ENCODE peak calls at places on chromosomes 1 and 21, in six cellular contexts. K, L, I, Q, C and Z are unnamed samples.
A peak's percentile ranks its signal among the peaks of the same experiment; 100 is the strongest.

GRCh38 chr1:154809436-154810413 is 60.4 kb downstream of the KCNN3 start:
- DNase-seq in C (no peak), L (no peak), K (no peak), I (peak; percentile 50), Q (no peak), Z (peak; percentile 4)

GRCh38 chr1:16122361-16122881 is 33.4 kb downstream of the EPHA2 start:
- DNase-seq in Q (no peak), I (peak; percentile 90), K (no peak), C (no peak), L (no peak), Z (peak; percentile 46)

GRCh38 chr1:55212349-55213028 is 2.7 kb downstream of the USP24 start:
- DNase-seq in C (no peak), L (no peak), K (no peak), I (peak; percentile 15), Q (no peak), Z (no peak)

GRCh38 chr1:42963378-42964005 is 4.8 kb upstream of the SLC2A1 start:
- DNase-seq in Q (no peak), I (peak; percentile 54), K (no peak), L (no peak), C (no peak), Z (no peak)

GRCh38 chr1:1019122-1019999 is 559 bp upstream of the AGRN start:
- DNase-seq in I (peak; percentile 64), C (peak; percentile 84), L (peak; percentile 93), K (no peak), Q (peak; percentile 86), Z (peak; percentile 94)

GRCh38 chr1:3030663-3031381 is 9.6 kb downstream of the ACTRT2 start:
- DNase-seq in K (no peak), C (peak; percentile 2), L (no peak), Q (peak; percentile 10), I (no peak), Z (no peak)

GRCh38 chr1:24705260-24706073 is 39.8 kb upstream of the CLIC4 start:
- DNase-seq in L (peak; percentile 57), C (peak; percentile 17), Q (peak; percentile 87), K (no peak), I (peak; percentile 75), Z (peak; percentile 83)

GRCh38 chr1:145871994-145872411 is 13.1 kb upstream of the PIAS3 start:
- DNase-seq in C (peak; percentile 45), L (no peak), K (no peak), Q (peak; percentile 36), I (no peak), Z (no peak)

GRCh38 chr1:1205769-1206375 is 520 bp downstream of the TNFRSF18 start:
- DNase-seq in I (no peak), K (no peak), Q (no peak), L (no peak), C (peak; percentile 33), Z (no peak)

GRCh38 chr1:183164350-183164749 is 21.7 kb upstream of the LAMC2 start:
- DNase-seq in L (no peak), Q (no peak), C (no peak), K (no peak), I (peak; percentile 97), Z (peak; percentile 99)

GRCh38 chr1:233614173-233614742 is 352 bp downstream of the KCNK1 start:
- DNase-seq in I (peak; percentile 31), K (no peak), L (peak; percentile 44), C (no peak), Q (peak; percentile 22), Z (peak; percentile 64)

GRCh38 chr1:240245629-240246020 is 153.9 kb downstream of the FMN2 start:
- DNase-seq in C (no peak), I (no peak), L (no peak), Q (no peak), K (no peak), Z (no peak)

GRCh38 chr1:21749859-21750468 is 33.0 kb downstream of the USP48 start:
- DNase-seq in I (no peak), C (no peak), K (no peak), L (no peak), Q (no peak), Z (no peak)

GRCh38 chr1:207031632-207032258 is 811 bp downstream of the C1orf116 start:
- DNase-seq in Q (no peak), K (no peak), C (no peak), L (no peak), I (peak; percentile 59), Z (no peak)

GRCh38 chr1:22216210-22216883 is 73.5 kb upstream of the WNT4 start:
- DNase-seq in C (no peak), Q (no peak), I (no peak), L (no peak), K (no peak), Z (no peak)

GRCh38 chr1:247111259-247111635 is 7.1 kb upstream of the ZNF669 start:
- DNase-seq in K (no peak), L (no peak), I (no peak), C (no peak), Q (no peak), Z (no peak)

GRCh38 chr1:213003281-213003680 is 12.4 kb downstream of the ANGEL2 start:
- DNase-seq in K (no peak), C (no peak), I (no peak), Q (no peak), L (no peak), Z (no peak)

GRCh38 chr1:109776911-109777310 is 13.2 kb upstream of the EPS8L3 start:
- DNase-seq in L (peak; percentile 69), C (peak; percentile 58), Q (peak; percentile 79), K (peak; percentile 34), I (peak; percentile 55), Z (peak; percentile 73)

GRCh38 chr1:96945509-96946084 is 224.0 kb downstream of the PTBP2 start:
- DNase-seq in I (no peak), L (no peak), K (no peak), C (no peak), Q (no peak), Z (no peak)

GRCh38 chr1:67575861-67576260 is 109.1 kb upstream of the GADD45A start:
- DNase-seq in I (peak; percentile 67), Q (no peak), L (no peak), K (no peak), C (no peak), Z (no peak)

GRCh38 chr1:85464497-85465098 is 361 bp downstream of the DDAH1 start:
- DNase-seq in I (peak; percentile 28), Q (peak; percentile 81), C (peak; percentile 26), L (peak; percentile 36), K (no peak), Z (peak; percentile 69)

GRCh38 chr1:3441449-3441848 is 13.0 kb upstream of the ARHGEF16 start:
- DNase-seq in I (no peak), Q (no peak), L (no peak), C (no peak), K (no peak), Z (no peak)

GRCh38 chr21:37644666-37645065 is 271.6 kb downstream of the KCNJ6 start:
- DNase-seq in L (no peak), K (no peak), Q (no peak), C (no peak), I (no peak), Z (no peak)

GRCh38 chr1:202587859-202588480 is 122.3 kb downstream of the SYT2 start:
- DNase-seq in I (peak; percentile 18), L (no peak), C (no peak), Q (no peak), K (no peak), Z (no peak)

GRCh38 chr1:67306547-67306946 is 1.1 kb upstream of the IL12RB2 start:
- DNase-seq in C (no peak), K (no peak), L (no peak), Q (no peak), I (no peak), Z (no peak)

GRCh38 chr21:45154511-45155508 is 80.4 kb downstream of the ADARB1 start:
- DNase-seq in I (peak; percentile 4), L (no peak), C (no peak), Q (no peak), K (no peak), Z (peak; percentile 14)